ENCODE peak calls at places on chromosome 18, in five cellular contexts. Z is HepG2, H is endothelial cell of umbilical vein, I is H1, S is breast epithelium. P is an unnamed sample.

GRCh38 chr18:79926306-79926705 is 25.1 kb downstream of the SLC66A2 start:
- DNase-seq in Z (no peak), H (no peak), I (peak; percentile 41), S (peak; percentile 20), P (no peak)

GRCh38 chr18:49025767-49026500 is 75.2 kb upstream of the SMAD7 start:
- DNase-seq in Z (no peak), H (no peak), I (peak; percentile 42), S (no peak), P (no peak)

GRCh38 chr18:48475635-48476549 is 62.9 kb upstream of the CTIF start:
- DNase-seq in Z (peak; percentile 80), H (peak; percentile 78), I (peak; percentile 54), S (no peak), P (peak; percentile 67)

GRCh38 chr18:80228051-80228848 is 19.1 kb downstream of the PARD6G start:
- DNase-seq in Z (no peak), H (no peak), I (peak; percentile 53), S (no peak), P (no peak)

GRCh38 chr18:250685-251084 is 17.2 kb downstream of the THOC1 start:
- DNase-seq in Z (no peak), H (no peak), I (no peak), S (no peak), P (no peak)

GRCh38 chr18:65788373-65788772 is 37.6 kb downstream of the CDH7 start:
- DNase-seq in Z (peak; percentile 41), H (no peak), I (no peak), S (no peak), P (no peak)

GRCh38 chr18:5451871-5452270 is 91.9 kb downstream of the EPB41L3 start:
- DNase-seq in Z (no peak), H (no peak), I (no peak), S (no peak), P (no peak)

GRCh38 chr18:923144-923543 is 18.5 kb downstream of the ADCYAP1 start:
- DNase-seq in Z (peak; percentile 58), H (no peak), I (no peak), S (no peak), P (no peak)

GRCh38 chr18:47054369-47054768 is 18.9 kb upstream of the ELOA2 start:
- DNase-seq in Z (no peak), H (no peak), I (no peak), S (no peak), P (no peak)

GRCh38 chr18:40006553-40007073 is 1948.4 kb upstream of the PIK3C3 start:
- DNase-seq in Z (no peak), H (no peak), I (no peak), S (no peak), P (no peak)

GRCh38 chr18:49784427-49785185 is 28.7 kb downstream of the ACAA2 start:
- DNase-seq in Z (no peak), H (no peak), I (no peak), S (no peak), P (no peak)

GRCh38 chr18:49020129-49020528 is 69.4 kb upstream of the SMAD7 start:
- DNase-seq in Z (no peak), H (no peak), I (peak; percentile 44), S (no peak), P (no peak)

GRCh38 chr18:24138281-24138883 is 480 bp upstream of the CABYR start:
- DNase-seq in Z (no peak), H (no peak), I (no peak), S (no peak), P (no peak)

GRCh38 chr18:5463836-5464235 is 80.0 kb downstream of the EPB41L3 start:
- DNase-seq in Z (no peak), H (peak; percentile 55), I (no peak), S (no peak), P (no peak)

GRCh38 chr18:14974088-14974487 is 226.1 kb downstream of the ANKRD30B start:
- DNase-seq in Z (no peak), H (no peak), I (no peak), S (no peak), P (no peak)

GRCh38 chr18:78920436-78921138 is 59.0 kb upstream of the SALL3 start:
- DNase-seq in Z (no peak), H (no peak), I (no peak), S (no peak), P (no peak)

GRCh38 chr18:11505993-11506392 is 103.4 kb upstream of the SLC35G4 start:
- DNase-seq in Z (no peak), H (no peak), I (no peak), S (no peak), P (no peak)

GRCh38 chr18:5196253-5197031 is 615 bp downstream of the AKAIN1 start:
- DNase-seq in Z (no peak), H (no peak), I (peak; percentile 59), S (no peak), P (no peak)

GRCh38 chr18:57434536-57435494 is at the start of gene ONECUT2:
- DNase-seq in Z (peak; percentile 85), H (peak; percentile 91), I (peak; percentile 97), S (peak; percentile 93), P (peak; percentile 80)

DNA sequence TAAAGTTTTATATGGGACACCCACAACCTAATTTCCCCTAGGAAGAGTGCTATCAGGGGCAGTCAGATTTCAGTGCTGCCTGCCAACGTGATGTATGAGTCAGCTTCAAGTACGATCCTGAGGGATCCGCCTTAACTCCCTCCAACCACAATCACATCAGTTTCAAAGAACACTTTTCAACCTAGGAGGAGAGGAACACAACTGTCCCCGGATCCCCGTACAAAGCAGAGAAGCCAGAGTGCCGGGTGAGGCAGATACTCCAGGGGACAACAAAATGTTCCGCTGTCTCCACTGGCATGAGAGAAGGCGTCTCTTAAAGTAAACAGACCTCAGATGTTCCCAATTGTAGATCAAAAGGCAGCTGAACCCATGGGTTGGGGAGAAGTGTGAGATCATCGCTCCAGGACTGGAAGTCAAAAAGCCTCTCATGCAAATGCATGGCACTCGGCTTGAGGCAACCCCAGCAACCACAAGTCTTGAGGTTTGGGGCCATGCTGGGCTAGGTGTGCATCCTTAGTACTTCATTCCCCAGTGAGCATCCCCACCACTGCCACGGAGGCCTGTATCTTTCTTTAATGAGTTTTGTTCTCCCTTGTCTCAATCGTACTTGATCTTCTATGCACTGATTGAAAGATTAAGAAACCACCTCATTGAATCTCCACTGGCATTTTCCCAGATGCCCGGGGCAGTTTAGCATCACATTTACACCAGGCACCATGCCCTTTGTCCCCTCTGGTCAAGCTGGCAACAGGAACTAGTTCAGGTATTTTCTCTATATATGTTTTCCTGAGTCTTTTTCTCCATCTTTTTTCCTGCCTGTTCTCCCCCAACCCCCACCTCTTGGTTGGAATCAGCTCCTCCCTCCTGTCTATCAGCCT is 91.0 kb upstream of the CCBE1 start:
- DNase-seq in Z (no peak), H (no peak), I (no peak), S (no peak), P (peak; percentile 35)
- TF ChIP-seq POLR2AphosphoS5 in Z (no peak), H (no peak), I (no peak), S (peak; percentile 32), P (no peak)

GRCh38 chr18:8844721-8845148 is 139.4 kb downstream of the MTCL1 start:
- DNase-seq in Z (no peak), H (no peak), I (no peak), S (no peak), P (no peak)
- TF ChIP-seq POLR2AphosphoS5 in Z (no peak), H (no peak), I (no peak), S (no peak), P (no peak)

GRCh38 chr18:3450358-3451107 is 561 bp downstream of the TGIF1 start:
- DNase-seq in Z (no peak), H (peak; percentile 85), I (no peak), S (peak; percentile 73), P (no peak)
- TF ChIP-seq POLR2AphosphoS5 in Z (no peak), H (peak; percentile 58), I (no peak), S (no peak), P (peak; percentile 79)

DNA sequence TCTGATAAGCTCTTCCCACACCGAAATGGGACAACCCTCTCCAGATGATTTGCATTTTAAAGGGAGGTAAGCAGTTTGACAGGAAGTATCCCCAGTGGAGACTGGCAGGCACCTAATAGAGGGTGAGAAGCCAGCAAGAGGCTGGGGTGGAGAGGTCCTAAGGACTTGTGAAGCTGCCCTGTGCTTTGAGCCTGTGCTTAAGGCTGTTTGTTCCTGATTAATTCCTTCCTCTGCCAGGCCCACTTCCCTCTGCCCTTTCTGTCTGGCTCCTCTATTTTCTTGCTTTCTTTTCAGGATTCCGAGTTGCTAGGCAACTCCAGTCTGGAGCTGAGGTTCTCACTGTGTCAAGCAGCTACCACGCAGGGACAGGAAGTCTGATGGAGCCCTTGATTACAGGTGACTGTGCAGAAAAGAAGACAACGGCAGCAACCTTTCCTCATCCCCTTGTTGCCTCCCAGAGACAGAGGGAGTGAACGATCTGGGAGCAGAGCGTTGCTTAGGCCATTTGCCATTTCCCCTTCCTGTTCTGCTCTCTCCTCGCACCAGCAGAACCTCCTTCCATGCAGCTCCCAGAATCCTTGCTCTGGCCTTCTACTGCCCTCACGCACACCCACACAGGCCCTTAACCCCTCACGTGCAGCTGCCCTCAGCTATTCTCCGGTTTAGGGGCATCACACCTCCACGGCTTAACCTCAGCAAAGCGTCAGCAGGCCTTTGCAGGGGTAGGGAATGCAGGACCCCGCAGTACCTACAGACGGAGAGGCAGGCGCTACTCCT is 103.6 kb upstream of the CELF4 start:
- DNase-seq in Z (no peak), H (no peak), I (no peak), S (no peak), P (no peak)
- TF ChIP-seq POLR2AphosphoS5 in Z (no peak), H (no peak), I (no peak), S (no peak), P (no peak)

GRCh38 chr18:9334351-9335254 is at the start of gene TWSG1:
- DNase-seq in Z (peak; percentile 72), H (peak; percentile 93), I (peak; percentile 95), S (peak; percentile 88), P (peak; percentile 82)
- TF ChIP-seq POLR2AphosphoS5 in Z (no peak), H (peak; percentile 85), I (peak; percentile 48), S (peak; percentile 29), P (peak; percentile 76)

GRCh38 chr18:32478317-32478716 is 7.6 kb upstream of the GAREM1 start:
- DNase-seq in Z (no peak), H (no peak), I (no peak), S (no peak), P (no peak)

GRCh38 chr18:32482117-32482516 is 11.4 kb upstream of the GAREM1 start:
- DNase-seq in Z (no peak), H (no peak), I (no peak), S (no peak), P (no peak)

GRCh38 chr18:32483002-32483401 is 12.3 kb upstream of the GAREM1 start:
- DNase-seq in Z (no peak), H (no peak), I (no peak), S (no peak), P (no peak)

GRCh38 chr18:32480581-32480980 is 9.9 kb upstream of the GAREM1 start:
- DNase-seq in Z (no peak), H (no peak), I (no peak), S (no peak), P (no peak)

GRCh38 chr18:32478818-32479217 is 8.1 kb upstream of the GAREM1 start:
- DNase-seq in Z (no peak), H (no peak), I (no peak), S (no peak), P (no peak)
- TF ChIP-seq POLR2AphosphoS5 in Z (no peak), H (no peak), I (no peak), S (no peak), P (no peak)

GRCh38 chr18:63890226-63890949 is 2.9 kb downstream of the SERPINB2 start:
- DNase-seq in Z (no peak), H (no peak), I (no peak), S (no peak), P (no peak)
- TF ChIP-seq POLR2AphosphoS5 in Z (no peak), H (no peak), I (no peak), S (no peak), P (no peak)